ENCODE peak calls at places on chromosomes 3 and 15, in ten cellular contexts. T is ELR; Z is epithelial cell of prostate; K is brain microvascular endothelial cell; U is GM04504; L is EL; P is lower lobe of right lung; I is WTC11; B is stimulated activated CD4-positive, alpha-beta T cell treated with anti-CD3 and anti-CD28 coated beads, TNF-alpha, amount 100 ng/mL, for 24 hours; X is fibroblast of pulmonary artery. J is an unnamed sample.

GRCh38 chr15:88678755-88679154 is 39.9 kb downstream of the ISG20 start:
- DNase-seq in Z (no peak), U (no peak), I (no peak), T (no peak), L (no peak), X (no peak), K (no peak), B (no peak), P (no peak), J (no peak)

GRCh38 chr3:134039161-134039862 is 9.6 kb upstream of the SLCO2A1 start:
- DNase-seq in P (no peak), Z (no peak), B (no peak), X (no peak), U (no peak), K (no peak), I (peak), L (no peak), T (no peak), J (peak)

GRCh38 chr3:133494469-133494868 is 79.0 kb upstream of the CDV3 start:
- DNase-seq in T (peak), B (no peak), P (no peak), X (peak), L (peak), Z (no peak), I (peak), U (no peak), K (peak), J (peak)

GRCh38 chr3:64444619-64445317 is 219.5 kb upstream of the PRICKLE2 start:
- DNase-seq in I (peak), K (no peak), L (no peak), T (no peak), U (no peak), P (no peak), X (no peak), B (no peak), Z (no peak), J (peak)

GRCh38 chr15:45481151-45481550 is 41.4 kb downstream of the SLC30A4 start:
- DNase-seq in P (no peak), T (no peak), X (no peak), U (no peak), B (no peak), I (no peak), Z (no peak), L (no peak), K (no peak), J (no peak)

GRCh38 chr3:80050826-80051601 is 283.2 kb upstream of the ROBO1 start:
- DNase-seq in Z (no peak), K (no peak), L (no peak), T (no peak), B (no peak), P (no peak), I (no peak), U (no peak), X (no peak), J (no peak)

GRCh38 chr3:166451997-166452396 is 614.8 kb upstream of the BCHE start:
- DNase-seq in K (no peak), I (no peak), U (no peak), Z (peak), L (no peak), P (no peak), X (no peak), B (no peak), T (no peak), J (no peak)

GRCh38 chr3:147618636-147619035 is 209.5 kb downstream of the ZIC1 start:
- DNase-seq in I (no peak), T (no peak), K (no peak), B (no peak), X (no peak), L (no peak), U (no peak), P (no peak), Z (no peak), J (no peak)

GRCh38 chr3:94046533-94046932 is 16.2 kb downstream of the DHFR2 start:
- DNase-seq in K (no peak), L (no peak), U (no peak), P (no peak), I (no peak), B (no peak), Z (no peak), X (no peak), T (no peak), J (no peak)

GRCh38 chr3:12180218-12180617 is 21.5 kb upstream of the TIMP4 start:
- DNase-seq in K (peak), U (no peak), P (peak), L (peak), I (no peak), X (peak), B (no peak), Z (no peak), T (peak), J (peak)

GRCh38 chr15:91660174-91660649 is 193.3 kb upstream of the SLCO3A1 start:
- DNase-seq in U (no peak), B (no peak), P (no peak), L (no peak), T (no peak), X (no peak), K (no peak), Z (no peak), I (peak), J (peak)

GRCh38 chr3:156215751-156216150 is 95.4 kb downstream of the KCNAB1 start:
- DNase-seq in T (no peak), Z (no peak), X (no peak), K (no peak), U (no peak), B (no peak), I (no peak), L (no peak), P (no peak), J (no peak)

GRCh38 chr15:51735211-51735610 is 2.2 kb downstream of the LYSMD2 start:
- DNase-seq in T (peak), P (no peak), Z (no peak), L (no peak), B (no peak), K (no peak), X (no peak), U (no peak), I (no peak), J (no peak)

GRCh38 chr3:36700537-36701248 is 63.7 kb downstream of the DCLK3 start:
- DNase-seq in B (peak), K (peak), P (peak), I (peak), U (no peak), Z (no peak), L (peak), T (peak), X (peak), J (peak)

GRCh38 chr3:9862391-9863235 is 17.4 kb downstream of the CIDEC start:
- DNase-seq in T (peak), K (no peak), L (peak), I (peak), B (peak), U (no peak), Z (no peak), X (peak), P (peak), J (peak)

GRCh38 chr3:183211390-183211789 is 41.7 kb upstream of the B3GNT5 start:
- DNase-seq in B (no peak), U (no peak), P (peak), Z (no peak), K (no peak), L (no peak), I (no peak), T (no peak), X (no peak), J (no peak)

GRCh38 chr15:27933562-27933961 is 165.6 kb downstream of the OCA2 start:
- DNase-seq in B (no peak), I (no peak), T (no peak), U (no peak), L (no peak), X (no peak), K (no peak), P (no peak), Z (no peak), J (no peak)

GRCh38 chr3:150744041-150745026 is 18.6 kb downstream of the SIAH2 start:
- DNase-seq in U (no peak), K (no peak), I (no peak), L (no peak), X (no peak), T (no peak), Z (no peak), B (no peak), P (no peak), J (no peak)

GRCh38 chr3:190581041-190581501 is 67.2 kb downstream of the IL1RAP start:
- DNase-seq in B (no peak), P (no peak), U (peak), L (peak), I (no peak), T (peak), Z (no peak), X (peak), K (peak), J (no peak)

J was measured in iPS-NIHi11.